ENCODE peak calls at places on chromosomes 3 and 15, in six cellular contexts. J is stimulated activated CD4-positive, alpha-beta T cell treated with anti-CD3 and anti-CD28 coated beads, Interleukin-4, amount 100 ng/mL, for 4 hours; G is neuronal stem cell; I is cardiac fibroblast; C is esophagus squamous epithelium; H is Calu3. A is an unnamed sample.

GRCh38 chr3:187685948-187686347 is 15.8 kb upstream of the SST start:
- DNase-seq in G (no peak), J (no peak), C (no peak), I (no peak), H (no peak), A (no peak)

GRCh38 chr3:148054999-148055398 is 642.7 kb upstream of the AGTR1 start:
- DNase-seq in J (no peak), C (no peak), I (no peak), G (no peak), H (no peak), A (no peak)

GRCh38 chr15:78131295-78132021 is at the start of gene CIB2:
- DNase-seq in H (peak; percentile 90), J (peak; percentile 78), I (peak; percentile 70), G (peak; percentile 88), C (no peak), A (peak; percentile 57)

GRCh38 chr3:55333041-55333440 is 154.1 kb downstream of the WNT5A start:
- DNase-seq in H (no peak), I (no peak), G (no peak), J (no peak), C (no peak), A (no peak)

GRCh38 chr3:149886957-149887356 is 73.9 kb downstream of the RNF13 start:
- DNase-seq in J (no peak), I (no peak), C (no peak), H (peak; percentile 7), G (no peak), A (no peak)

GRCh38 chr15:82833283-82833682 is 23.9 kb downstream of the WHAMM start:
- DNase-seq in G (no peak), J (no peak), H (peak; percentile 17), C (no peak), I (no peak), A (no peak)

GRCh38 chr3:147483145-147483544 is 74.0 kb downstream of the ZIC1 start:
- DNase-seq in H (no peak), C (no peak), J (no peak), G (no peak), I (no peak), A (no peak)

GRCh38 chr3:13280122-13280790 is 139.9 kb downstream of the NUP210 start:
- DNase-seq in J (no peak), H (no peak), C (no peak), I (no peak), G (no peak), A (no peak)

GRCh38 chr3:171974986-171975837 is 64.2 kb upstream of the FNDC3B start:
- DNase-seq in C (no peak), H (no peak), J (no peak), I (peak; percentile 90), G (no peak), A (no peak)

GRCh38 chr15:63254991-63255390 is 22.4 kb upstream of the APH1B start:
- DNase-seq in J (no peak), H (no peak), G (no peak), I (no peak), C (no peak), A (no peak)

GRCh38 chr3:86245360-86245759 is 745.6 kb downstream of the VGLL3 start:
- DNase-seq in H (no peak), C (no peak), J (no peak), G (no peak), I (no peak), A (peak; percentile 27)

GRCh38 chr3:49794926-49795905 is 4.5 kb downstream of the CDHR4 start:
- DNase-seq in G (no peak), I (no peak), C (no peak), H (no peak), J (no peak), A (no peak)

GRCh38 chr3:117871934-117872333 is 1162.4 kb downstream of the TUSC7 start:
- DNase-seq in C (no peak), H (no peak), G (no peak), I (no peak), J (no peak), A (no peak)

GRCh38 chr3:111831840-111832239 is 27.2 kb upstream of the PHLDB2 start:
- DNase-seq in C (no peak), I (peak; percentile 54), J (no peak), G (no peak), H (no peak), A (no peak)

GRCh38 chr15:68304611-68305337 is 27.2 kb downstream of the FEM1B start:
- DNase-seq in I (no peak), C (no peak), G (no peak), J (no peak), H (no peak), A (peak; percentile 87)

GRCh38 chr15:57785039-57785438 is 78.5 kb downstream of the POLR2M start:
- DNase-seq in C (no peak), G (no peak), I (no peak), H (no peak), J (no peak), A (no peak)

GRCh38 chr3:14278799-14279705 is 100.4 kb downstream of the LSM3 start:
- DNase-seq in H (no peak), J (no peak), G (no peak), I (peak; percentile 12), C (no peak), A (no peak)

GRCh38 chr3:37957185-37957936 is 33.2 kb upstream of the VILL start:
- DNase-seq in I (no peak), G (no peak), H (no peak), J (no peak), C (no peak), A (peak; percentile 43)

GRCh38 chr3:134373942-134374790 is at the start of gene AMOTL2:
- DNase-seq in C (no peak), J (peak; percentile 19), I (peak; percentile 98), G (peak; percentile 96), H (peak; percentile 99), A (peak; percentile 68)

GRCh38 chr3:44506961-44507360 is 29.5 kb upstream of the ZNF445 start:
- DNase-seq in J (no peak), C (no peak), I (no peak), H (no peak), G (no peak), A (no peak)